ENCODE peak calls at places on chromosomes 4 and X, in four cellular contexts. Q is transverse colon, D is HepG2, B is OCI-LY7. N is an unnamed sample. For H3K36me3, the result is how much of the 10 kb centered on the place peaks cover.

GRCh38 chr4:52850406-52851119 is 11.6 kb upstream of the RASL11B start:
- DNase-seq in Q (no peak), D (no peak), B (no peak), N (no peak)

GRCh38 chr4:81675785-81676427 is 204.2 kb upstream of the RASGEF1B start:
- DNase-seq in Q (no peak), D (no peak), B (no peak), N (no peak)

GRCh38 chr4:46844325-46844917 is 64.6 kb downstream of the COX7B2 start:
- DNase-seq in Q (peak), D (peak), B (peak), N (peak)

GRCh38 chrX:129634541-129634940 is 20.2 kb downstream of the APLN start:
- DNase-seq in Q (no peak), D (no peak), B (no peak), N (no peak)

GRCh38 chr4:25030283-25031076 is at the start of gene LGI2:
- DNase-seq in Q (peak), D (no peak), B (no peak), N (peak)

GRCh38 chrX:101550825-101551767 is 749 bp downstream of the ARMCX1 start:
- DNase-seq in Q (no peak), D (no peak), B (no peak), N (peak)

GRCh38 chrX:20606831-20607230 is 340.1 kb upstream of the RPS6KA3 start:
- DNase-seq in Q (no peak), D (no peak), B (no peak), N (no peak)

GRCh38 chr4:101282076-101282844 is 65.1 kb downstream of the PPP3CA start:
- DNase-seq in Q (no peak), D (no peak), B (no peak), N (no peak)

GRCh38 chr4:68466185-68466584 is 18.9 kb downstream of the TMPRSS11E start:
- DNase-seq in Q (no peak), D (no peak), B (no peak), N (no peak)

GRCh38 chr4:151857368-151857767 is 96.6 kb upstream of the GATB start:
- DNase-seq in Q (no peak), D (no peak), B (no peak), N (no peak)

GRCh38 chr4:15197005-15197404 is 194.7 kb downstream of the CPEB2 start:
- DNase-seq in Q (no peak), D (peak), B (no peak), N (peak)

GRCh38 chrX:150692296-150692695 is 900 bp upstream of the MTMR1 start:
- DNase-seq in Q (no peak), D (no peak), B (peak), N (no peak)

GRCh38 chr4:181293014-181293413 is 950.2 kb upstream of the TENM3 start:
- DNase-seq in Q (no peak), D (no peak), B (no peak), N (no peak)

DNA sequence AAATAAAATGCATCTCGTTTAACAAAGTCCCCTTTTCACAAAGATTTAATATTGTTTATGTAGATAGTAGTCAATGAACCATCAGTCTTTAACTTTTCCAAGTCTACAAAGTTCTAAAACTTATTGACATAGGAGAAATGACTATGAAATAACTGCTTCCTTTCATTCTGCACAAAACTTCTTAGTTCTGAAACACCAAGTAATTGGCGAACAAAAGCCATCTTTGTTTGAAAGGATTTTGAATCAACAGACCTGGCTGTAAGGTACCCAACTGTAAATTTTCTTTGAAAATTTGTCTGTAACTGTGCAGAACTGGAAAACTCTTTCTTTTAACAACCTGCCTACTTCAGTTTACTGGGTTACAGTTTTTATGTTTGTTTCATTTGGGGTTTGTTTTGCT is 25.9 kb downstream of the LEF1 start:
- DNase-seq in Q (no peak), D (no peak), B (no peak), N (no peak)
- H3K36me3 ChIP-seq in Q (under half), D (under half), B (half or more), N (under half)

GRCh38 chr4:55959655-55960054 is 10.9 kb downstream of the CEP135 start:
- DNase-seq in Q (no peak), D (no peak), B (no peak), N (no peak)
- H3K36me3 ChIP-seq in Q (under half), D (under half), B (half or more), N (half or more)

GRCh38 chr4:3422241-3422801 is 19.4 kb upstream of the HGFAC start:
- DNase-seq in Q (no peak), D (no peak), B (no peak), N (no peak)
- H3K36me3 ChIP-seq in Q (under half), D (under half), B (under half), N (under half)

GRCh38 chr4:1968667-1969295 is 40.0 kb downstream of the NELFA start:
- DNase-seq in Q (no peak), D (no peak), B (no peak), N (no peak)
- H3K36me3 ChIP-seq in Q (under half), D (under half), B (half or more), N (half or more)

GRCh38 chr4:60195256-60195655 is 1004.9 kb upstream of the ADGRL3 start:
- DNase-seq in Q (no peak), D (no peak), B (no peak), N (no peak)

GRCh38 chr4:60201052-60201673 is 999.0 kb upstream of the ADGRL3 start:
- DNase-seq in Q (peak), D (peak), B (peak), N (peak)
- H3K36me3 ChIP-seq in Q (under half), D (under half), B (under half), N (under half)

DNA sequence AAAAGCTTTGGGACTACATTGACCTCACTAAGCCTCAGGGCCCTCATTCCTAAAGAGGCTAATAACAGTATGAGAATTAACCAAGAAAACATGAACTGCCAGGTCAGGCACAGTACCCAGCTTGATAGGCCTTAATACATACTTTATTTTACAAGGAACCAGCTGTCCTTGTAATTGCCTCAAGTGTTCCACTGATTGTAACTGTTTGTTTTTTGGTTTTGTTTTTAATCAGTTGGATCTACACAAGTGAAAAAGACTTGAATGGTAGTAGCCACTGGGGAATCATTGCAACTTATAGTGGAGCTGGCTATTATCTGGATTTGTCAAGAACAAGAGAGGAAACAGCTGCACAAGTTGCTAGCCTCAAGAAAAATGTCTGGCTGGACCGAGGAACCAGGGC is 35.6 kb downstream of the PKD2 start:
- DNase-seq in Q (no peak), D (no peak), B (no peak), N (no peak)
- H3K36me3 ChIP-seq in Q (under half), D (under half), B (under half), N (half or more)

GRCh38 chr4:12379191-12379590 is 950.5 kb upstream of the HS3ST1 start:
- DNase-seq in Q (no peak), D (no peak), B (no peak), N (no peak)

DNA sequence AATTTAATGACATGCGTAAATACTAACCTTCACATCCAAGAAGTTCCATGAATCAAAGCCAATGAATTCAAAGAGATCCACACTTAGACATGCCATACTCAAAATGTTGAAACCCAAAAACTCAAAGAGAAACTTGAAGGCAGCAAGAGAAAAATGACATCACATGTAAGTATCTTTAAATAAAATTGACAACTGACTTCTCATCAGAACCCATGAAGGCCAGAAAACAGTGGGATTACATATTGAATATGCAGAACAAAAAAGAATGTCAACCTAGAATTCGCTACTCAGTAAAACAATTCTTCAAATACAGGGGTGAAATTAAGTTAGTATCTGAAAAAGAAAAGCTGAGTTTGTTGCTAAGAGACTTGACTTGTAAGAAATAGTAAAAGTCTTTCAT is 953.9 kb upstream of the HS3ST1 start:
- DNase-seq in Q (no peak), D (no peak), B (no peak), N (no peak)
- H3K36me3 ChIP-seq in Q (under half), D (under half), B (under half), N (under half)